ENCODE peak calls at places on chromosomes 6 and 20, in four cellular contexts. H, A, D and X are unnamed samples.

GRCh38 chr6:75505426-75505825 is 11.8 kb upstream of the FILIP1 start:
- DNase-seq in H (no peak), A (no peak), D (no peak), X (no peak)

GRCh38 chr6:103122766-103123601 is 1729.5 kb downstream of the GRIK2 start:
- DNase-seq in H (peak; percentile 76), A (peak; percentile 85), D (no peak), X (no peak)

GRCh38 chr6:159617444-159617843 is 75.6 kb downstream of the SOD2 start:
- DNase-seq in H (no peak), A (no peak), D (no peak), X (no peak)

GRCh38 chr6:21665101-21665435 is 71.5 kb downstream of the SOX4 start:
- DNase-seq in H (no peak), A (peak; percentile 15), D (peak; percentile 6), X (no peak)

GRCh38 chr6:5108536-5108935 is 23.4 kb downstream of the PPP1R3G start:
- DNase-seq in H (no peak), A (no peak), D (no peak), X (no peak)

GRCh38 chr20:18443841-18444240 is 23.0 kb downstream of the DZANK1 start:
- DNase-seq in H (peak; percentile 8), A (no peak), D (no peak), X (no peak)

GRCh38 chr6:6521961-6522360 is 66.6 kb upstream of the LY86 start:
- DNase-seq in H (no peak), A (no peak), D (no peak), X (no peak)

GRCh38 chr6:96809119-96809518 is 28.2 kb downstream of the GPR63 start:
- DNase-seq in H (no peak), A (no peak), D (no peak), X (no peak)

GRCh38 chr6:169999367-169999766 is 247.9 kb downstream of the ERMARD start:
- DNase-seq in H (no peak), A (no peak), D (no peak), X (no peak)

GRCh38 chr6:24631671-24632070 is 14.3 kb downstream of the KIAA0319 start:
- DNase-seq in H (no peak), A (no peak), D (no peak), X (no peak)

GRCh38 chr6:53567701-53568100 is 22.8 kb upstream of the GCLC start:
- DNase-seq in H (no peak), A (no peak), D (no peak), X (no peak)

GRCh38 chr20:63182946-63183415 is 33.0 kb downstream of the YTHDF1 start:
- DNase-seq in H (no peak), A (no peak), D (no peak), X (no peak)

GRCh38 chr20:61560361-61560853 is 308.3 kb downstream of the CDH4 start:
- DNase-seq in H (peak; percentile 39), A (no peak), D (no peak), X (no peak)

GRCh38 chr20:8132015-8132631 is at the start of gene PLCB1:
- DNase-seq in H (peak; percentile 79), A (peak; percentile 86), D (peak; percentile 49), X (peak; percentile 84)

GRCh38 chr20:56629464-56630085 is 469 bp downstream of the TFAP2C start:
- DNase-seq in H (no peak), A (peak; percentile 25), D (no peak), X (no peak)

GRCh38 chr20:25484911-25485511 is 77.5 kb downstream of the GINS1 start:
- DNase-seq in H (peak; percentile 40), A (no peak), D (no peak), X (no peak)

GRCh38 chr6:73262701-73263569 is at the start of gene KHDC1:
- DNase-seq in H (peak; percentile 27), A (peak; percentile 58), D (peak; percentile 69), X (no peak)

GRCh38 chr6:10743514-10743913 is 4.1 kb upstream of the TMEM14B start:
- DNase-seq in H (no peak), A (no peak), D (no peak), X (no peak)

DNA sequence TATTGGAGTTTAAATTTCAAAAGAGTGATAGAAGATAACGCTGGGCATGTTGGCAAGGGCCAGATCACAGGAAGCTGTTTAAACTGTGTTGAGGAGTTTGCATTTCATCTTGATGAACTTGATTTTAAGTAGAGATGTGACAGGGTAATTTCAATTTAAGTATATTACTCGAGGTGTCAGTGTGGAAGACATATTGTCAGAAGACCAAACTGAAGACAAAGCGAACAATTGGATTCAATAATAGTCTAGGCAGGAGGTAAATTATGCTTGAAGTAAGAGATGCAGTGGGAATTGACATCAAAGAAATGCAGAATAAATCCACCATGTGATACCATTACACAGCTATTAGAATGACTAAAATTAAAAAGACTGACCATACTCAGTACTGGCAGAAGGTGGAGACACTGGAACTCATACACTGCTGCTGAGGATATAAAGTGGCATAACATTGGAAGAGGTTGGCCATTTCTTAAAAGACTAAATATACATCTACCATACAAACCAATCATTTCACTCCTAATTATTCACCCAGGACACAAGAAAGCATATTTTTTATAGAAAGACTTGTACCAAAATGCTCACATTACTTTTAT is 240.8 kb downstream of the ARHGAP18 start:
- DNase-seq in H (peak; percentile 27), A (no peak), D (no peak), X (no peak)
- TF ChIP-seq CTCF in H (no peak), A (no peak), D (no peak), X (peak; percentile 26)

DNA sequence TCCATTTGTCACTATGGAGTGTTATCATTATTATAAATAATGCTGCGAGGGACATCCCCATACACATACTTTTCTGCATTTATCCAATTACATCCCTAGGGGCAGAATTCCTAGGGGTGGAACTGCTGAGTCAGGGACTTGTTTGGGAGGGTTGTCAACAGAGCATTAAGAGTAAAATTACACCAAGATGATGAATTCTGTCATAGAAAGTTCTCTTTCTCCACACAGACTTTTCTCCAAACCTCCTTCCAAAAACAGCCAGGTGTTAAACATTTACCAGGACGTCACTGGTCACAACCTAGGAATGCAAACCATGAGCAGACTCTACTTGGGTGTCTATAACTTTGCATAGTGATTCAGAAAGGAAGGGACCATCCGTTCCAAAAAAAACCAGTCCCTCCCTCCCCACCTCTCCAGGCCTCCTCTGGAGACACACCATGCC is 95.5 kb downstream of the PRND start:
- DNase-seq in H (peak; percentile 6), A (no peak), D (no peak), X (no peak)
- TF ChIP-seq CTCF in H (peak; percentile 17), A (no peak), D (no peak), X (no peak)

DNA sequence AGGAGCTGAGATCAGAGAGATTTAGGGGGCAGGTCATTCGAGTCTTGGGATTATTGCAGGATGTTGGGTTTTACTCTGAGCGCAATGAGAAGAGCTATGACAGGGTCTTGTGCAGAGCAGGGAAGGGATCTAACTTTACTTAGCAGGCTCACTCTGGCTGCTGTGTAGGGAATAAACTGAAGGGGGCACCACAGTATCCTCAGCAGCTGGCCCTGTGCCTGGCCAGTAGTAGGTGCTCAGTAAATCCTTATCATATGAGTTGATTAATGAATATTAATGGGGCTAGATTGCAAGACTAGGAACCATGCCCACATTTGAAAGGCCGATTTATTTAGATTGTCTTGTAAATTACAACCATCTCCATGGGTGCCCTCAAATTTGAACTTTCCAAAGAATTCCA is 4.6 kb upstream of the MDGA1 start:
- DNase-seq in H (no peak), A (no peak), D (no peak), X (no peak)
- TF ChIP-seq CTCF in H (no peak), A (no peak), D (no peak), X (peak; percentile 29)

GRCh38 chr20:4193053-4193452 is 177.7 kb upstream of the RNF24 start:
- DNase-seq in H (peak; percentile 77), A (no peak), D (no peak), X (no peak)

GRCh38 chr20:4190792-4191519 is 175.6 kb upstream of the RNF24 start:
- DNase-seq in H (peak; percentile 75), A (no peak), D (no peak), X (no peak)

GRCh38 chr20:4195499-4195898 is 180.1 kb upstream of the RNF24 start:
- DNase-seq in H (peak; percentile 30), A (peak; percentile 20), D (no peak), X (no peak)

GRCh38 chr20:4189375-4189774 is 174.0 kb upstream of the RNF24 start:
- DNase-seq in H (no peak), A (no peak), D (no peak), X (no peak)

DNA sequence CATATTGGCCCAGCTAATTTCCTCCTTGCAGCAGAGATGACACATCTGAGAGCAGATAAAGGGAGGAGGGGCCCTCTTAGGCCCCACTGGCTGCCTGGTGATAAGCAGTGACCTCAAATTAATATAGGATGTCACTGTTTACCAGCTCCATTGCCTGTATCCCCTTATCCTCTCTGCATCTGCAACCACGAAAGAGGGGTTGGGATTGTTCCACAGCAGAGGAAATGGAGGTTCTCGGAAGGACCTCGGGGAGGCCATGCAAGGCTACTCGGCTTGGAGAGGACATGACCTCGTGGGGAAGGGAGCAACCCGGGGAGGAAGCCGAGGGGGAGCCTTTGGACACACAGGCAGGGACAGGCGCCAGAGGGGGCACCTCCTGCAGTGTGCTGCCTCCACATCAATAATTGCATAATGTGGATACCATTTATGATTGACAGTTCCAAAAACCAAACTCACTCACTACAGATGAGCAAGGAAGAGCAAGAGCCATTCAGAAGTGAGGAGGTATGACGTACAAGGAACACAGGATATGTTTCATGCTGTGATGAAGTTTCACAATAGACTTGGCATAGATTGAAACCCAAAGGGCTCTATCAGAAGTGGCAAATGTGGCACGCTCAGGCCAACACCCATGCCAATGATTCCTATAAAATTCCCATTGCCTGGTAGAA is 177.2 kb upstream of the RNF24 start:
- DNase-seq in H (peak; percentile 98), A (no peak), D (no peak), X (no peak)
- TF ChIP-seq CTCF in H (no peak), A (no peak), D (no peak), X (no peak)

GRCh38 chr6:152642578-152643375 is 5.6 kb upstream of the SYNE1 start:
- DNase-seq in H (peak; percentile 70), A (peak; percentile 63), D (no peak), X (peak; percentile 51)
- TF ChIP-seq CTCF in H (peak; percentile 72), A (no peak), D (no peak), X (peak; percentile 56)

DNA sequence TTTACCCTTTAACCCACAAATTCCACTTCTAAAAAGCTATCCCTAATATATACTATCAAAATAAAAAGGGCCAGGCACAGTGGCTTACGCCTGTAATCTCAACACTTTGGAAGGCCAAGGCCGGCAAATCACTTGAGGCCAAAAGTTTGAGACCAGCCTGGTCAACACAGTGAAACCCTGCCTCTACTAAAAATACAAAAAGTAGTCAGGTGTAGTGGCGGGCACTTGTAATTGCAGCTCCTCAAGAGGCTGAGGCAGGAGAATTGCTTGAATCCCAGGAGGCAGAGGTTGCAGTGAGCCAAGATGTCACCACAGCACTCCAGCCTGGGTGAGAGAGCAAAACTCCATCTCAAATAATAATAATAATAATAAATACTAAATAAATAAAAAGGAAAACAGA is 82.5 kb downstream of the TRIM27 start:
- DNase-seq in H (peak; percentile 22), A (no peak), D (no peak), X (no peak)
- TF ChIP-seq CTCF in H (peak; percentile 11), A (peak; percentile 49), D (no peak), X (peak; percentile 26)